ENCODE peak calls at places on chromosome 11, in four cellular contexts. K, T, D and F are unnamed samples.

GRCh38 chr11:82398300-82398815 is 335.3 kb downstream of the FAM181B start:
- DNase-seq in K (no peak), T (no peak), D (no peak), F (no peak)

GRCh38 chr11:131687291-131688055 is 317.1 kb downstream of the NTM start:
- DNase-seq in K (no peak), T (no peak), D (no peak), F (no peak)

GRCh38 chr11:32615422-32615821 is 31.8 kb downstream of the EIF3M start:
- DNase-seq in K (peak), T (no peak), D (no peak), F (no peak)

GRCh38 chr11:124839051-124839971 is 25.9 kb upstream of the ROBO3 start:
- DNase-seq in K (no peak), T (no peak), D (no peak), F (no peak)

GRCh38 chr11:1705121-1706052 is 8.4 kb downstream of the KRTAP5-6 start:
- DNase-seq in K (peak), T (no peak), D (no peak), F (no peak)

GRCh38 chr11:87252869-87253268 is 215.1 kb downstream of the TMEM135 start:
- DNase-seq in K (no peak), T (no peak), D (no peak), F (no peak)

GRCh38 chr11:2837096-2837601 is 48.4 kb downstream of the CDKN1C start:
- DNase-seq in K (peak), T (no peak), D (no peak), F (no peak)

GRCh38 chr11:20158597-20159257 is 1.5 kb downstream of the DBX1 start:
- DNase-seq in K (peak), T (peak), D (no peak), F (no peak)

GRCh38 chr11:5689551-5689983 is at the start of gene TRIM22:
- DNase-seq in K (peak), T (peak), D (peak), F (peak)

GRCh38 chr11:65262775-65263174 is 1.0 kb downstream of the POLA2 start:
- DNase-seq in K (no peak), T (no peak), D (no peak), F (no peak)

GRCh38 chr11:117434481-117434880 is 106.8 kb downstream of the CEP164 start:
- DNase-seq in K (no peak), T (no peak), D (no peak), F (no peak)

GRCh38 chr11:124618863-124619262 is 3.8 kb upstream of the TBRG1 start:
- DNase-seq in K (no peak), T (no peak), D (no peak), F (no peak)

GRCh38 chr11:95675585-95675984 is 114.0 kb downstream of the FAM76B start:
- DNase-seq in K (no peak), T (no peak), D (no peak), F (no peak)

GRCh38 chr11:115290479-115291390 is 213.5 kb downstream of the CADM1 start:
- DNase-seq in K (no peak), T (no peak), D (no peak), F (no peak)

GRCh38 chr11:77442394-77443053 is 31.4 kb downstream of the PAK1 start:
- DNase-seq in K (no peak), T (no peak), D (no peak), F (no peak)

GRCh38 chr11:3014943-3015342 is 22.8 kb upstream of the NAP1L4 start:
- DNase-seq in K (no peak), T (no peak), D (no peak), F (no peak)

GRCh38 chr11:59261150-59261549 is 48.4 kb upstream of the MPEG1 start:
- DNase-seq in K (no peak), T (no peak), D (no peak), F (no peak)

GRCh38 chr11:74687237-74688005 is 43.8 kb downstream of the CHRDL2 start:
- DNase-seq in K (no peak), T (no peak), D (no peak), F (no peak)

GRCh38 chr11:75781296-75781695 is 12.7 kb downstream of the DGAT2 start:
- DNase-seq in K (no peak), T (no peak), D (no peak), F (no peak)

GRCh38 chr11:66080055-66080817 is 10.2 kb downstream of the PACS1 start:
- DNase-seq in K (peak), T (no peak), D (peak), F (peak)

GRCh38 chr11:46352063-46352841 is 5.0 kb downstream of the DGKZ start:
- DNase-seq in K (peak), T (no peak), D (peak), F (peak)

GRCh38 chr11:102924851-102925380 is 30.6 kb downstream of the MMP13 start:
- DNase-seq in K (no peak), T (no peak), D (no peak), F (no peak)

GRCh38 chr11:76603202-76603601 is 67.3 kb downstream of the LRRC32 start:
- DNase-seq in K (no peak), T (no peak), D (no peak), F (no peak)

GRCh38 chr11:44046202-44046601 is 1.6 kb upstream of the ACCSL start:
- DNase-seq in K (no peak), T (no peak), D (no peak), F (no peak)

GRCh38 chr11:16773981-16774710 is 35.7 kb downstream of the C11orf58 start:
- DNase-seq in K (no peak), T (no peak), D (no peak), F (no peak)

GRCh38 chr11:46649180-46649738 is 31.9 kb downstream of the ATG13 start:
- DNase-seq in K (no peak), T (peak), D (no peak), F (no peak)

GRCh38 chr11:30789270-30789669 is 203.1 kb upstream of the MPPED2 start:
- DNase-seq in K (no peak), T (no peak), D (no peak), F (no peak)

GRCh38 chr11:11701070-11701469 is 79.3 kb upstream of the GALNT18 start:
- DNase-seq in K (no peak), T (no peak), D (no peak), F (no peak)

GRCh38 chr11:60056349-60056969 is at the start of gene MS4A3:
- DNase-seq in K (no peak), T (no peak), D (no peak), F (no peak)

GRCh38 chr11:19418221-19418620 is 177.5 kb upstream of the E2F8 start:
- DNase-seq in K (no peak), T (no peak), D (no peak), F (no peak)

GRCh38 chr11:123653997-123654565 is 343 bp downstream of the SCN3B start:
- DNase-seq in K (peak), T (no peak), D (peak), F (no peak)

GRCh38 chr11:69166186-69167115 is 10.7 kb downstream of the SMIM38 start:
- DNase-seq in K (peak), T (peak), D (peak), F (peak)

GRCh38 chr11:62186195-62186594 is 3.8 kb upstream of the SCGB1D1 start:
- DNase-seq in K (no peak), T (no peak), D (no peak), F (no peak)